ENCODE peak calls at places on chromosomes 3 and 15, in six cellular contexts. One of them, this sample, is unnamed.

GRCh38 chr3:180246688-180247195 is 210.0 kb upstream of the PEX5L start:
- DNase-seq in neuronal stem cell: no peak
- DNase-seq in H9: no peak
- DNase-seq in IMR-90: no peak
- DNase-seq in mesenchymal stem cell: no peak
- DNase-seq in H1: no peak
- DNase-seq in this sample: no peak

GRCh38 chr15:62856466-62857246 is 185.9 kb upstream of the TPM1 start:
- DNase-seq in neuronal stem cell: no peak
- DNase-seq in H9: no peak
- DNase-seq in IMR-90: no peak
- DNase-seq in mesenchymal stem cell: no peak
- DNase-seq in H1: no peak
- DNase-seq in this sample: no peak

GRCh38 chr3:196645917-196646735 is 6.6 kb downstream of the NRROS start:
- DNase-seq in neuronal stem cell: no peak
- DNase-seq in H9: no peak
- DNase-seq in IMR-90: no peak
- DNase-seq in mesenchymal stem cell: no peak
- DNase-seq in H1: no peak
- DNase-seq in this sample: no peak

GRCh38 chr3:71881041-71881440 is 96.1 kb upstream of the PROK2 start:
- DNase-seq in neuronal stem cell: no peak
- DNase-seq in H9: no peak
- DNase-seq in IMR-90: no peak
- DNase-seq in mesenchymal stem cell: no peak
- DNase-seq in H1: no peak
- DNase-seq in this sample: peak; percentile 71

GRCh38 chr15:40307421-40308165 is at the start of gene PLCB2:
- DNase-seq in neuronal stem cell: no peak
- DNase-seq in H9: peak; percentile 76
- DNase-seq in IMR-90: no peak
- DNase-seq in mesenchymal stem cell: peak; percentile 58
- DNase-seq in H1: no peak
- DNase-seq in this sample: no peak

GRCh38 chr15:64285871-64286270 is 70.1 kb downstream of the CSNK1G1 start:
- DNase-seq in neuronal stem cell: peak; percentile 11
- DNase-seq in H9: no peak
- DNase-seq in IMR-90: no peak
- DNase-seq in mesenchymal stem cell: no peak
- DNase-seq in H1: no peak
- DNase-seq in this sample: no peak

GRCh38 chr3:25423780-25424179 is 4.3 kb upstream of the RARB start:
- DNase-seq in neuronal stem cell: no peak
- DNase-seq in H9: no peak
- DNase-seq in IMR-90: peak; percentile 44
- DNase-seq in mesenchymal stem cell: peak; percentile 77
- DNase-seq in H1: no peak
- DNase-seq in this sample: no peak

GRCh38 chr15:86691091-86691490 is 611.4 kb downstream of the AGBL1 start:
- DNase-seq in neuronal stem cell: no peak
- DNase-seq in H9: no peak
- DNase-seq in IMR-90: no peak
- DNase-seq in mesenchymal stem cell: no peak
- DNase-seq in H1: no peak
- DNase-seq in this sample: no peak

GRCh38 chr3:23620616-23621015 is 185.1 kb upstream of the UBE2E1 start:
- DNase-seq in neuronal stem cell: no peak
- DNase-seq in H9: no peak
- DNase-seq in IMR-90: no peak
- DNase-seq in mesenchymal stem cell: no peak
- DNase-seq in H1: no peak
- DNase-seq in this sample: no peak

GRCh38 chr15:67000896-67001295 is 64.5 kb upstream of the SMAD3 start:
- DNase-seq in neuronal stem cell: no peak
- DNase-seq in H9: no peak
- DNase-seq in IMR-90: no peak
- DNase-seq in mesenchymal stem cell: no peak
- DNase-seq in H1: no peak
- DNase-seq in this sample: no peak

GRCh38 chr15:80970018-80970657 is 19.5 kb downstream of the MESD start:
- DNase-seq in neuronal stem cell: peak; percentile 53
- DNase-seq in H9: no peak
- DNase-seq in IMR-90: peak; percentile 54
- DNase-seq in mesenchymal stem cell: peak; percentile 59
- DNase-seq in H1: no peak
- DNase-seq in this sample: peak; percentile 57

GRCh38 chr3:106711650-106712049 is 665.6 kb upstream of the CCDC54 start:
- DNase-seq in neuronal stem cell: no peak
- DNase-seq in H9: no peak
- DNase-seq in IMR-90: peak; percentile 78
- DNase-seq in mesenchymal stem cell: peak; percentile 61
- DNase-seq in H1: no peak
- DNase-seq in this sample: no peak

GRCh38 chr3:44584646-44585501 is at the start of gene ZNF660:
- DNase-seq in neuronal stem cell: peak; percentile 90
- DNase-seq in H9: peak; percentile 93
- DNase-seq in IMR-90: peak; percentile 67
- DNase-seq in mesenchymal stem cell: peak; percentile 89
- DNase-seq in H1: peak; percentile 81
- DNase-seq in this sample: no peak

GRCh38 chr3:98561727-98562521 is 30.1 kb downstream of the GPR15 start:
- DNase-seq in neuronal stem cell: no peak
- DNase-seq in H9: no peak
- DNase-seq in IMR-90: peak; percentile 12
- DNase-seq in mesenchymal stem cell: peak; percentile 41
- DNase-seq in H1: no peak
- DNase-seq in this sample: no peak

GRCh38 chr3:191051037-191051436 is 148.0 kb upstream of the OSTN start:
- DNase-seq in neuronal stem cell: peak; percentile 23
- DNase-seq in H9: no peak
- DNase-seq in IMR-90: peak; percentile 47
- DNase-seq in mesenchymal stem cell: peak; percentile 32
- DNase-seq in H1: no peak
- DNase-seq in this sample: peak; percentile 68

GRCh38 chr3:124985358-124985757 is 50.8 kb upstream of the MUC13 start:
- DNase-seq in neuronal stem cell: no peak
- DNase-seq in H9: no peak
- DNase-seq in IMR-90: peak; percentile 83
- DNase-seq in mesenchymal stem cell: peak; percentile 85
- DNase-seq in H1: no peak
- DNase-seq in this sample: peak; percentile 60

GRCh38 chr15:47803767-47804166 is 86.5 kb downstream of the SEMA6D start:
- DNase-seq in neuronal stem cell: no peak
- DNase-seq in H9: no peak
- DNase-seq in IMR-90: no peak
- DNase-seq in mesenchymal stem cell: no peak
- DNase-seq in H1: no peak
- DNase-seq in this sample: no peak

GRCh38 chr15:100781961-100782525 is 97.6 kb upstream of the ALDH1A3 start:
- DNase-seq in neuronal stem cell: no peak
- DNase-seq in H9: no peak
- DNase-seq in IMR-90: no peak
- DNase-seq in mesenchymal stem cell: no peak
- DNase-seq in H1: peak; percentile 17
- DNase-seq in this sample: no peak

GRCh38 chr3:127768346-127769008 is 53.8 kb downstream of the MGLL start:
- DNase-seq in neuronal stem cell: no peak
- DNase-seq in H9: no peak
- DNase-seq in IMR-90: peak; percentile 99
- DNase-seq in mesenchymal stem cell: peak; percentile 95
- DNase-seq in H1: no peak
- DNase-seq in this sample: peak; percentile 91

DNA sequence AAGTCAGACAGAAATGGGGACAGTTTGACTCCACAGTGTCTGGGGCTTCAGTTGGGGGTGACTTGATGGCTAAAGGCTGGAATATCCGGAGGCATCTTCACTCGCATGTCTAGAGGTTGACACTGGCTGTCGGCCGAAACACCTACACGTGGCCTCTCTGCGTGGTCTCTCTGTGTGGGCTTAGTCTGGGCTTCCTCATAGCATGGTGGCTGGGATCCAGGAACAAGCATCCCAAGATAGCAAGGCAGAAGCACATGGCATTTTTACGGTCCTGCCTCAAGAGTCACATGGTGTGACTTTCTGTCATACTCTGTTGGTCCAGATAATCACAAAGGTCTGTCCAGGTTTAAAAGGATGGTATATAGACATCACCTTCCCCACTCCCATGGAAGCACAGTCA is 34.5 kb downstream of the MAGI1 start:
- DNase-seq in neuronal stem cell: no peak
- DNase-seq in H9: no peak
- DNase-seq in IMR-90: no peak
- DNase-seq in mesenchymal stem cell: no peak
- DNase-seq in H1: no peak
- DNase-seq in this sample: no peak
- H2AFZ ChIP-seq in neuronal stem cell: no peak overlapping the region
- H2AFZ ChIP-seq in H9: no peak overlapping the region
- H2AFZ ChIP-seq in IMR-90: no peak overlapping the region
- H2AFZ ChIP-seq in mesenchymal stem cell: no peak overlapping the region
- H2AFZ ChIP-seq in H1: no peak overlapping the region
- H2AFZ ChIP-seq in this sample: no peak overlapping the region

GRCh38 chr15:77904901-77905300 is 172.6 kb downstream of the TBC1D2B start:
- DNase-seq in neuronal stem cell: no peak
- DNase-seq in H9: no peak
- DNase-seq in IMR-90: no peak
- DNase-seq in mesenchymal stem cell: no peak
- DNase-seq in H1: no peak
- DNase-seq in this sample: no peak

GRCh38 chr15:77904436-77904821 is 173.1 kb downstream of the TBC1D2B start:
- DNase-seq in neuronal stem cell: no peak
- DNase-seq in H9: no peak
- DNase-seq in IMR-90: no peak
- DNase-seq in mesenchymal stem cell: no peak
- DNase-seq in H1: no peak
- DNase-seq in this sample: no peak

GRCh38 chr15:77907824-77908751 is 169.4 kb downstream of the TBC1D2B start:
- DNase-seq in neuronal stem cell: no peak
- DNase-seq in H9: peak; percentile 69
- DNase-seq in IMR-90: peak; percentile 18
- DNase-seq in mesenchymal stem cell: peak; percentile 72
- DNase-seq in H1: no peak
- DNase-seq in this sample: peak; percentile 74

GRCh38 chr15:77905301-77905920 is 172.1 kb downstream of the TBC1D2B start:
- DNase-seq in neuronal stem cell: no peak
- DNase-seq in H9: peak; percentile 23
- DNase-seq in IMR-90: no peak
- DNase-seq in mesenchymal stem cell: no peak
- DNase-seq in H1: no peak
- DNase-seq in this sample: no peak

DNA sequence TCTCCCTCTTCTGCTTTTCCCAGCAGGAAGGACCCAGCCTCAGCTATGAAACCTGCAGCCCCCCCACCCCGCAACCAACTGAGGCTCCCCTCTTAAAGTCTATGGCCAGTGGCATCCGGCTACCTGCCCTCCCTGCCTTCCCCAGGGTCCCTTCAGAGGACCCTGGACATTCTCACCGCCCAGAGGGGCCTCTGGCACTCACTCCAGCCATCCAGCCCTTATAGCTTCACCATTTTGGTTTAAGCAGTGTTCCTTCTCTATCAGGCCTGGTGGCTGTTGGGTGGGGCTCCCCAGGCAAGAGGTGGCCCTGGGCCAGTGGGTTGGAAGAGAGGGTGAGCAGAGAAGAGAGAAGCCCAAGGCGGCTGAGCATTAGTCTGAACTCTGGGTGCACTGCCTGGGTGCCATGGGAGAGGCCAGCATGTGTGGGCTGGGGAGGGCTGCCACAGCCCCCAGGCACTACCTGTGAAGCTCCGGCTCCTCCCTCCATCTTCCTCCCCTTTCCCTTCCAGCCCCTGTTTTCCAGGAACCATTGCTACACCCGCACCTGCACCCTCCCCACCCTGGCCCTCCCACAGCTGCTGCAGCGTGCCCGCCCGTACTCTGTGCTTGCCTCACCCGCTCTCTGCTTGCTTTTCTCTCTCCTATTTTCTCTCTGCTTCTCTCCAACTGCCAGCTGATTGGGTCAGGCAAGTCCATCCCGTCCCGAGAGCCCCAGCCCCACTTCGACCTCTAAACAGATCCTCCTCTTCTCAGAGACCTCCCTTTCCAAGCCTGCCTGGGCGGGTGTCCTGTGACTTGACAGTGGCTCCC is 168.2 kb downstream of the TBC1D2B start:
- DNase-seq in neuronal stem cell: no peak
- DNase-seq in H9: peak; percentile 14
- DNase-seq in IMR-90: no peak
- DNase-seq in mesenchymal stem cell: no peak
- DNase-seq in H1: no peak
- DNase-seq in this sample: no peak
- H2AK5ac ChIP-seq in neuronal stem cell: no peak overlapping the region
- H2AK5ac ChIP-seq in H9: no peak overlapping the region
- H2AK5ac ChIP-seq in IMR-90: no peak overlapping the region
- H2AK5ac ChIP-seq in mesenchymal stem cell: peak overlapping the region; percentile 73
- H2AK5ac ChIP-seq in H1: no peak overlapping the region
- H2AK5ac ChIP-seq in this sample: no peak overlapping the region

GRCh38 chr15:65578904-65579728 is 31.8 kb downstream of the INTS14 start:
- DNase-seq in neuronal stem cell: no peak
- DNase-seq in H9: no peak
- DNase-seq in IMR-90: no peak
- DNase-seq in mesenchymal stem cell: no peak
- DNase-seq in H1: no peak
- DNase-seq in this sample: no peak
- H2BK120ac ChIP-seq in neuronal stem cell: no peak overlapping the region
- H2BK120ac ChIP-seq in H9: no peak overlapping the region
- H2BK120ac ChIP-seq in IMR-90: no peak overlapping the region
- H2BK120ac ChIP-seq in mesenchymal stem cell: no peak overlapping the region
- H2BK120ac ChIP-seq in H1: no peak overlapping the region
- H2BK120ac ChIP-seq in this sample: no peak overlapping the region

GRCh38 chr3:32118215-32118614 is 11.8 kb downstream of the GPD1L start:
- DNase-seq in neuronal stem cell: no peak
- DNase-seq in H9: no peak
- DNase-seq in IMR-90: no peak
- DNase-seq in mesenchymal stem cell: no peak
- DNase-seq in H1: no peak
- DNase-seq in this sample: no peak

GRCh38 chr3:32123620-32124019 is 17.2 kb downstream of the GPD1L start:
- DNase-seq in neuronal stem cell: no peak
- DNase-seq in H9: no peak
- DNase-seq in IMR-90: no peak
- DNase-seq in mesenchymal stem cell: no peak
- DNase-seq in H1: no peak
- DNase-seq in this sample: no peak

GRCh38 chr3:32120480-32120879 is 14.1 kb downstream of the GPD1L start:
- DNase-seq in neuronal stem cell: no peak
- DNase-seq in H9: no peak
- DNase-seq in IMR-90: no peak
- DNase-seq in mesenchymal stem cell: no peak
- DNase-seq in H1: no peak
- DNase-seq in this sample: no peak

GRCh38 chr3:32117324-32117723 is 10.9 kb downstream of the GPD1L start:
- DNase-seq in neuronal stem cell: no peak
- DNase-seq in H9: no peak
- DNase-seq in IMR-90: no peak
- DNase-seq in mesenchymal stem cell: no peak
- DNase-seq in H1: no peak
- DNase-seq in this sample: peak; percentile 48

DNA sequence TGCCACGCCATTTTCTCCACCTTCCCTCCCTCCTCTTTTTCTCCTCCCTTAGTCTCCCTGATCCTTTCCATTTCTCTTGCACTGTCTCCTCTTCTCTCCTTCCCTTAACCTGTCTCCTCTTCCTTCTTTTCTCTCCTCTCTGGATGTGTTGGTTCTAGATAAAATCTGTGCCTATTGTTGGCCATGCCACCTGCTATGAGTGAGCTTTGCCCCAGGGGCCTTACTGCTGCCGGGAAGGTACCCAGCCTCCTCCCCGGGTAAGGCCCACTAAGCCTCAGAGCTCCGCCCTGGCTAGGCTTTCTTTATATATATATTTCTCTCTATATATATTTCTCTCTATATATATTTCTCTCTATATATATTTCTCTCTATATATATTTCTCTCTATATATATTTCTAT is 14.7 kb downstream of the GPD1L start:
- DNase-seq in neuronal stem cell: no peak
- DNase-seq in H9: no peak
- DNase-seq in IMR-90: no peak
- DNase-seq in mesenchymal stem cell: no peak
- DNase-seq in H1: no peak
- DNase-seq in this sample: no peak
- H2AFZ ChIP-seq in neuronal stem cell: no peak overlapping the region
- H2AFZ ChIP-seq in H9: no peak overlapping the region
- H2AFZ ChIP-seq in IMR-90: no peak overlapping the region
- H2AFZ ChIP-seq in mesenchymal stem cell: no peak overlapping the region
- H2AFZ ChIP-seq in H1: no peak overlapping the region
- H2AFZ ChIP-seq in this sample: no peak overlapping the region